ENCODE peak calls at places on chromosomes 7 and 10, in four cellular contexts. L, O, S and C are unnamed samples. For H3K4me1, the result is how much of the 10 kb centered on the place peaks cover.

GRCh38 chr7:53397911-53398310 is 362.5 kb downstream of the POM121L12 start:
- DNase-seq in L (no peak), O (no peak), S (no peak), C (no peak)

GRCh38 chr10:89115876-89116627 is 91.1 kb downstream of the CH25H start:
- DNase-seq in L (no peak), O (no peak), S (peak), C (no peak)

GRCh38 chr7:141071855-141072547 is 1.9 kb upstream of the TMEM178B start:
- DNase-seq in L (no peak), O (no peak), S (peak), C (no peak)

GRCh38 chr7:77863860-77864259 is 65.3 kb downstream of the PHTF2 start:
- DNase-seq in L (no peak), O (no peak), S (no peak), C (no peak)

GRCh38 chr10:33963656-33964175 is 629.2 kb upstream of the NRP1 start:
- DNase-seq in L (no peak), O (no peak), S (no peak), C (no peak)

GRCh38 chr7:106731207-106731606 is 70.2 kb upstream of the CCDC71L start:
- DNase-seq in L (no peak), O (no peak), S (no peak), C (no peak)

GRCh38 chr10:71962915-71963314 is 1.3 kb upstream of the CHST3 start:
- DNase-seq in L (no peak), O (no peak), S (no peak), C (no peak)

GRCh38 chr10:116669832-116670644 is 49.3 kb downstream of the PNLIPRP2 start:
- DNase-seq in L (no peak), O (peak), S (no peak), C (no peak)

GRCh38 chr7:127961787-127962463 is 69.3 kb downstream of the LRRC4 start:
- DNase-seq in L (no peak), O (no peak), S (no peak), C (no peak)

GRCh38 chr7:123649956-123650355 is 5.7 kb upstream of the LMOD2 start:
- DNase-seq in L (no peak), O (no peak), S (no peak), C (no peak)

GRCh38 chr10:69807696-69808095 is 6.0 kb downstream of the COL13A1 start:
- DNase-seq in L (no peak), O (no peak), S (no peak), C (no peak)

GRCh38 chr7:158395780-158396214 is 191.8 kb downstream of the PTPRN2 start:
- DNase-seq in L (no peak), O (peak), S (peak), C (no peak)

GRCh38 chr7:68964060-68964459 is 634.2 kb upstream of the AUTS2 start:
- DNase-seq in L (no peak), O (no peak), S (no peak), C (no peak)

GRCh38 chr7:151215396-151215795 is 5.1 kb upstream of the H2BK1 start:
- DNase-seq in L (no peak), O (no peak), S (no peak), C (no peak)

GRCh38 chr7:80770675-80771081 is 132.2 kb downstream of the CD36 start:
- DNase-seq in L (no peak), O (no peak), S (no peak), C (no peak)

GRCh38 chr7:116502201-116503096 is 2.9 kb downstream of the CAV2 start:
- DNase-seq in L (no peak), O (no peak), S (peak), C (no peak)

GRCh38 chr7:47875406-47875805 is 72.9 kb downstream of the PKD1L1 start:
- DNase-seq in L (no peak), O (no peak), S (no peak), C (no peak)

GRCh38 chr7:108452707-108453106 is 3.5 kb downstream of the NRCAM start:
- DNase-seq in L (no peak), O (no peak), S (peak), C (no peak)

GRCh38 chr7:43480581-43480980 is 102.3 kb upstream of the STK17A start:
- DNase-seq in L (no peak), O (no peak), S (no peak), C (no peak)

GRCh38 chr10:12995425-12995861 is 6.1 kb downstream of the CCDC3 start:
- DNase-seq in L (no peak), O (no peak), S (no peak), C (no peak)

GRCh38 chr7:91465595-91466061 is 201.4 kb downstream of the FZD1 start:
- DNase-seq in L (no peak), O (no peak), S (no peak), C (no peak)

GRCh38 chr10:115056186-115056585 is 37.0 kb upstream of the ATRNL1 start:
- DNase-seq in L (no peak), O (no peak), S (no peak), C (no peak)

GRCh38 chr7:99623702-99624447 is 7.1 kb downstream of the ZSCAN25 start:
- DNase-seq in L (no peak), O (no peak), S (no peak), C (no peak)

GRCh38 chr7:11261470-11261869 is 287.8 kb downstream of the PHF14 start:
- DNase-seq in L (no peak), O (no peak), S (no peak), C (no peak)

GRCh38 chr7:2640858-2641257 is 9.1 kb downstream of the TTYH3 start:
- DNase-seq in L (no peak), O (no peak), S (no peak), C (no peak)

GRCh38 chr7:132134814-132135445 is 441.3 kb downstream of the PLXNA4 start:
- DNase-seq in L (no peak), O (no peak), S (no peak), C (no peak)

GRCh38 chr10:88946965-88947590 is 5.5 kb downstream of the ACTA2 start:
- DNase-seq in L (no peak), O (no peak), S (no peak), C (no peak)

DNA sequence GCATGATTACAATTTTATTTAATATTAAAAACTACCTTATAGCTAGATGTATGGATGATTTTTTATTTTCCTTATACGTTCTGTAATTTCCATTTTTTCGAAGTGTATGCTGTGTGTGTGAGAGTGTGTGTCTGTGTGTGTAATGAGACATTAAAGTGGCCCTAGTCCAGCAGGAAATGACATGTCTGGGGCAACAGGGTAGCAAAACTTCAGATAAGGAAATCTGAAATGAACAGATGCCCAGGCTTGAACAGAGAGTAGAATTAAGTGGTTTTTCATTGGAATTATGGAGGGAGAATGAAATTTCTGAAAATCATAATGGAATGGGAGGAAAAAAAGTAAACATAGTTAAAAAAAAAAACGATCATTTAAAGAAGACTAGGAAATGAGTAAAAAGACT is 200.6 kb downstream of the NRG3 start:
- DNase-seq in L (no peak), O (no peak), S (no peak), C (no peak)
- TF ChIP-seq EP300 in L (no peak), O (no peak), S (no peak), C (no peak)

GRCh38 chr7:111320133-111320532 is 229.2 kb downstream of the LRRN3 start:
- DNase-seq in L (no peak), O (no peak), S (no peak), C (no peak)
- H3K4me1 ChIP-seq in L (under half), O (under half), S (under half), C (under half)

GRCh38 chr7:5550385-5550784 is 126.8 kb upstream of the TNRC18 start:
- DNase-seq in L (no peak), O (no peak), S (no peak), C (no peak)

GRCh38 chr7:5546626-5547025 is 123.0 kb upstream of the TNRC18 start:
- DNase-seq in L (no peak), O (no peak), S (no peak), C (no peak)

GRCh38 chr7:5550831-5551230 is 127.2 kb upstream of the TNRC18 start:
- DNase-seq in L (no peak), O (no peak), S (no peak), C (no peak)

GRCh38 chr7:5552123-5552522 is 128.5 kb upstream of the TNRC18 start:
- DNase-seq in L (no peak), O (no peak), S (no peak), C (no peak)

GRCh38 chr7:5549096-5549896 is 125.7 kb upstream of the TNRC18 start:
- DNase-seq in L (peak), O (peak), S (peak), C (no peak)
- TF ChIP-seq EP300 in L (no peak), O (no peak), S (no peak), C (no peak)

DNA sequence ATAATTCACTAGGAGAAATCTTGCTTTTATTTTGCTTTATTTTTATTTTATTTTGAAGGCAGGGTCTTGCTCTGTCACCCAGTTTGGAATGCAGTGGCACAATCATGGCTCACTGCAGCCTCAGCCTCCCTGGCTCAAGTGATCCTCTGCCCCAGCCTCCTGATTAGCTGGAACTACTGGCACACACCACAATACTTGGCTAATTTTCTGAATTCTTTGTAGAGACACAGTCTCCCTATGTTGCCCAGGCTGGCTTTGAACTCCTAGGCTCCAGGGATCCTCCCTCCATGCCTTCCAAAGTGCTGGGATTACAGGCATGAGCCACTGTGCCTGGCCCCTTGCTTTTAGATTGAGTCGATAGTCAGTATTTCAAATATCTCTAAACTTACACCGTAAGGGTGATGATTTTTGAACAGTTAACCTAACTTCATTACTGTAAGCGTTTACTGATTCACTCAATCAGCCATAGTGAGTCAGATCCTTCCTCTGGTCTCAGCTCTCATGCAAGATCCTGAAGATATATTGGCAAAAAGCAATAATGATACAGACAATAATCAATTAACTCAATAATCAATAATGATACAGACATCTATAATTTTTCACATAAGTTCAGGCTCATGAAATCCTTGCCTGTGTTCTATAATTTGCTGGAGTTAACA is 239.5 kb downstream of the KIAA1217 start:
- DNase-seq in L (no peak), O (no peak), S (no peak), C (no peak)
- H3K4me1 ChIP-seq in L (under half), O (under half), S (under half), C (under half)